ENCODE peak calls at places on chromosomes 13 and 19, in six cellular contexts. C is H54, X is transverse colon, F is right lobe of liver, J is spleen, G is NB4. H is an unnamed sample.

GRCh38 chr13:50198508-50198907 is 183.3 kb downstream of the KCNRG start:
- DNase-seq in J (no peak), F (no peak), G (peak), X (no peak), C (no peak), H (no peak)

GRCh38 chr13:52414963-52415362 is 9.0 kb upstream of the THSD1 start:
- DNase-seq in C (peak), G (no peak), J (no peak), F (no peak), X (no peak), H (no peak)

GRCh38 chr19:750640-751423 is at the start of gene MISP:
- DNase-seq in X (peak), J (no peak), F (no peak), G (no peak), C (no peak), H (no peak)

GRCh38 chr13:80037505-80037888 is 303.4 kb downstream of the SPRY2 start:
- DNase-seq in F (no peak), G (no peak), C (peak), X (no peak), J (no peak), H (no peak)

GRCh38 chr13:97018029-97018819 is 23.9 kb upstream of the OXGR1 start:
- DNase-seq in C (no peak), G (peak), J (no peak), X (peak), F (no peak), H (peak)

GRCh38 chr13:30559274-30559673 is 58.4 kb upstream of the USPL1 start:
- DNase-seq in C (no peak), X (no peak), G (no peak), J (no peak), F (no peak), H (no peak)

GRCh38 chr13:101785858-101786257 is 333.4 kb downstream of the ITGBL1 start:
- DNase-seq in C (peak), F (peak), J (no peak), X (no peak), G (peak), H (peak)

GRCh38 chr19:32869369-32870153 is at the start of gene SLC7A9:
- DNase-seq in X (no peak), F (peak), C (no peak), J (peak), G (no peak), H (no peak)

DNA sequence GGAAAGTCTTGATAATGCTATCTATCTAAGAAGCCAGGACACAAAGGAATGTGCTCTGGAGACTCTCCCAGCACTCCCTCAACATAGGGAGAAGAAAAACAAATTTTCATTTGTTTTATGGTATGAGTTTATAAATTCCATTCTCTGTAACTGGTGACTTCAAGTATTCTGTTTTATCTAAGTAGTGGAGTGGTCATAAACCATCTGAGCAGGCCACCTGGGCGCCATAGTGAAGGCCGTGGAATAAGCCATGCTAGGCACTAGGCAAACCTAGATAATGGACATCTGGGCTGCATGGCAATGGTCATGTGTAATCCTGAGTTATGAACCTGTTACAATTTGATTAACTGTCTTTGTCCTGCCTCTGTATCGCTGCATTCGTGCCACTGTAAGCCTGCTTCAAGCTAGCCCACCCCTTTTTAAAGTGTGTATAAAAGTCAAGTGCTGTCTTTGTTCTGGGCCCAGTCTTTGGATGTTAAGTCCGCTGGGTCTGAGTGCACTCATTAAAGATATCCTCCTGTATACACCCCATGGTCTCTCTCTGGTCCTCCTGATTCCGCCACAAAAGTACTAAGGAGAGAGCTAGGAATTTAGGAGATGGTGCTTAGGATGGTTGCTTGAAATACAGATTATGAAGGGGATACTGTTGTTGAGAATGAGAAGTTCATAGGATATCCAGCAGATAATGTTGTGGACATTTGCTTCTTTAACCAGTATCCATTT is 13.2 kb downstream of the GTF2F2 start:
- DNase-seq in C (no peak), X (no peak), G (peak), F (no peak), J (no peak), H (peak)
- TF ChIP-seq POLR2A in C (no peak), X (no peak), G (no peak), F (no peak), J (no peak), H (no peak)

DNA sequence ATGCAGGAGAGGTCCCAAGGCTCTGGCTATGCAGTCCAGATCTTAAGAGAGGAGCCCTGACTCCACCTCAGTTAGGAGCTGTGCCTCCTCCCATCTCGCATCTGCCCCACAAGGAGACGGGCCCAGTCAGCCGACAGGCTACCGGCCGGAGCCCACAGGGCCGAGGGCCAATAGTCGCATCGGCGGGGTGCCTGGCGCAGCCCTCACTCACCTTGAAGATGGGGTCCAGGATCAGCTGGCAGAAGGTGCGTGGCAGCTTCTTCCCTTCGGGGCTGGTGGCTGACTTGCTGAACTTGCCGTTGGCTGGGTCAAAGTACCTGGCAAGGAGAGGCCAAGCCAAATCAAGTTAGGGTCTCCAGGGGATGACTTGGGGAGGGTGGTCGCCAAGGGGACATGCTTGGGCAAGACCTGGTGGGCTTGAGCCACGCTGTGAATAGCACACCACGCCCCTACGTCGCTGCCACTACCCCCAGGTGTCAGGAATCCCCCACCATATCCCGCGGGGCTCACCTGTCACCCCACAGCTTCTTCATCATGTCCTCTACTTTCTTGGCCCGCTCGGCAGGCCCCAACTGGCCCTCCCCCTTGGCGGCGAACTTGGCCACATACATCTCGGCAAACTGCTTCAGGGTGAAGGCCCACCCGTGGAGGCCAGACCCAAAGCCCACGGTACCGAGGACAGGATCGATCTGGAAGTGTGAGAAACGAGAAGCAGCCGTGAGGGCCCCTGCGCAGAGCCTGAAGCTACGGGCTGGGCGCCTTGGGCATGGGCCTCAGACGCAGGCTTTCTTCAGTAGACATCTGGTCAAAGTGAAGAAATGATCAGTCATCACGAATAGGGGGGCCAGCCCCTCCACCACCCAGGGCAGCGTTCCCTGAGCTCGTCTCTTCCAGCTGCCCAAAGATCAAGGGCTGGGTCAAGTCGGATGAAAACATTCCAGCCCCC is 3.3 kb downstream of the EEF2 start:
- DNase-seq in C (no peak), F (peak), G (no peak), J (peak), X (no peak), H (no peak)
- TF ChIP-seq POLR2A in C (no peak), F (no peak), G (no peak), J (no peak), X (no peak), H (no peak)

GRCh38 chr19:18833141-18833476 is 1.4 kb downstream of the UPF1 start:
- DNase-seq in G (peak), C (no peak), J (no peak), X (no peak), F (no peak), H (no peak)
- TF ChIP-seq POLR2A in G (no peak), C (no peak), J (no peak), X (no peak), F (no peak), H (no peak)

GRCh38 chr19:48900477-48901452 is 653 bp downstream of the NUCB1 start:
- DNase-seq in G (peak), C (no peak), F (no peak), X (no peak), J (peak), H (peak)
- TF ChIP-seq POLR2A in G (no peak), C (no peak), F (no peak), X (no peak), J (no peak), H (peak)

DNA sequence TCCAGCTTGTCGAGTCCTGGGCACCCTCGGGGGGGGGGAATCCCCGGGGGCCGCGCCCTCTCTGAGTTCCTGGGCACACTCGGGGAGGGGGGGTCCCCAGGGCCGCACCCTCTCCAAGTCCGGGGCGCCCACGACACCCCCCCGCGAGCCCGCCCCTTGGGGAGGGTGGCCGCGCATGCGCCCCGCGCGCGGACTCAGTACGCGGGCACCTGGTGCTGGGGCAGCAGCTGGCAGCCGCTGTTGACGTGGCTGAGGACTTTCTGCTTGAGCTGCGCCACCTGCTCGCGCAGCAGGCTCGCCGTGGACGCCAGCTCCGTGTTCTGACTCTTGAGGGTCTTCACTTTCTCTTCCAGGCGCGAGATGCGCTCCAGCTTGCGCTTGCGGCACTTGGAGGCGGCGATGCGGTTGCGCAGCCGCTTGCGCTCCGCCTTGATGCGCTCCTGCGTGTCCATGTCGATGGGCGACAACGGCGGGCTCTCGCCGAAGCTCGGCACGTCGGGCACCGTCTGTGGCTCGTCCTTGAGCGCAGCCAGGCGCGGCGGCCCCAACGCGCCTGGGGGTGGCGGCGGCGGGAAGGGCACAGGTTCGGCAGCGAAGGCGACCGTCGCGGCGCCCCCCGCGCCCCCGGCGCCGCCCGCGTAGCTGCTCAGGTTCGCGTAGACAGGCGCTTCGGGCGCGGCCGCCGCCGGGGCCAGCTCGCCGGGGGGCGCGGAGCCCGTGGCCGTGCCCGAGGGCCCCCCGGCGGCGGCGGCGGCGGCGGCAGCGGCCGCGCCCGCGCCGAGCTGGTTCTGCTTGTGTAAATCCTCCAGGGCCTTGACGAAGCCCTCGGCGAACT is 958 bp downstream of the JUND start:
- DNase-seq in F (peak), C (peak), J (peak), X (peak), G (peak), H (peak)
- TF ChIP-seq POLR2A in F (peak), C (peak), J (peak), X (peak), G (peak), H (peak)

DNA sequence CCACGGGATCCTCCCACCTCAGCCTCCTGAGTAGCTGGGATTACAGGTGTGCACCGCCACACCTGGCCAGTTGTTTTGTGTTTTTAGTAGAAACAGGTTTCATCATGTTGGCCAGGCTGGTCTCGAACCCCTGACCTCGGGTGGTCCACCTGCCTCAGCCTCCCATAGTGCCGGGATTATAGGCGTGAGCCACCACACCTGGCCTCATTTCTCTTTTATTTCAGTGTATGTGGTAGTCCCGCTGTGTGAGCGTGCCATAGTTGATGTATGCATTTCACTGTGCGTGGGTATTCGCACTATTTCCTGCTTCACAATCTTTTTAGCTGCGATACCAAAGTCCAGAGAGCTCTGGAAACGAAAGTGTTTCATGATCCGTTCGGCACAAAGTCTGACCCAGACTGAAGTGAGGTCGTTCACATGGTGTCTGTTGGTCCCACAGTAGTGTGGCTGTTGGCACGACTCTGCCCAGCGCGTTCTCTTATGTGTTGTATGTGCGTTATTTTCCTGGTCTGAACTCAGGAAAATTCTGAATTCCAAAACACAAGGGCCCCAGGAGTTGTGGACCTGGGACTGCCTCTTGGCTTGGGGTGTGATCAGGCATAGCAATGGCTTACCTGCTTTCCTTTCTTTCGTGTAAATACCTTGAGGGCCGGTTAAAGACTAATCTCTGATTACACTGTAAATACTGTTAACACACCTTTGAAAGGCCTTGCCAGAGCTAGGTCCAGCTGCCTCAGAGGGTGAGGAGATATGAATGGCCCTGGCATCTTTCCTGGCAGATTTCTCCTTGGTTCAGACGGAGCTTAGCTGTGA is 8.6 kb downstream of the EPN1 start:
- DNase-seq in G (no peak), X (peak), F (peak), J (no peak), C (no peak), H (no peak)
- TF ChIP-seq POLR2A in G (no peak), X (peak), F (peak), J (no peak), C (no peak), H (no peak)

GRCh38 chr19:39412100-39412866 is at the start of gene PLEKHG2:
- DNase-seq in G (peak), X (peak), C (peak), J (peak), F (peak), H (peak)
- TF ChIP-seq POLR2A in G (peak), X (peak), C (no peak), J (no peak), F (peak), H (peak)

H was measured in erythroblast.